ENCODE peak calls at places on chromosomes 16 and 17, in seven cellular contexts. One of them, this sample, is unnamed.

GRCh38 chr17:13393841-13394710 is 207.7 kb downstream of the HS3ST3A1 start:
- DNase-seq in breast epithelium: no peak
- DNase-seq in fibroblast of lung: peak
- DNase-seq in prostate gland: no peak
- DNase-seq in uterus: no peak
- DNase-seq in heart right ventricle: no peak
- DNase-seq in neural crest cell: no peak
- DNase-seq in this sample: peak

GRCh38 chr16:24216961-24217360 is 39.2 kb upstream of the CACNG3 start:
- DNase-seq in breast epithelium: no peak
- DNase-seq in fibroblast of lung: no peak
- DNase-seq in prostate gland: no peak
- DNase-seq in uterus: no peak
- DNase-seq in heart right ventricle: no peak
- DNase-seq in neural crest cell: no peak
- DNase-seq in this sample: no peak

GRCh38 chr16:76787394-76787793 is 403.6 kb upstream of the MON1B start:
- DNase-seq in breast epithelium: no peak
- DNase-seq in fibroblast of lung: no peak
- DNase-seq in prostate gland: no peak
- DNase-seq in uterus: no peak
- DNase-seq in heart right ventricle: no peak
- DNase-seq in neural crest cell: no peak
- DNase-seq in this sample: no peak

GRCh38 chr16:71628810-71629209 is 2.8 kb downstream of the MARVELD3 start:
- DNase-seq in breast epithelium: no peak
- DNase-seq in fibroblast of lung: peak
- DNase-seq in prostate gland: no peak
- DNase-seq in uterus: no peak
- DNase-seq in heart right ventricle: no peak
- DNase-seq in neural crest cell: no peak
- DNase-seq in this sample: peak

GRCh38 chr17:3965123-3965800 is 1.0 kb upstream of the ATP2A3 start:
- DNase-seq in breast epithelium: no peak
- DNase-seq in fibroblast of lung: peak
- DNase-seq in prostate gland: peak
- DNase-seq in uterus: no peak
- DNase-seq in heart right ventricle: peak
- DNase-seq in neural crest cell: peak
- DNase-seq in this sample: peak

GRCh38 chr16:51150159-51150893 is 744 bp downstream of the SALL1 start:
- DNase-seq in breast epithelium: no peak
- DNase-seq in fibroblast of lung: peak
- DNase-seq in prostate gland: no peak
- DNase-seq in uterus: peak
- DNase-seq in heart right ventricle: no peak
- DNase-seq in neural crest cell: no peak
- DNase-seq in this sample: no peak

GRCh38 chr16:85798283-85798776 is 1.0 kb downstream of the EMC8 start:
- DNase-seq in breast epithelium: no peak
- DNase-seq in fibroblast of lung: no peak
- DNase-seq in prostate gland: no peak
- DNase-seq in uterus: no peak
- DNase-seq in heart right ventricle: no peak
- DNase-seq in neural crest cell: no peak
- DNase-seq in this sample: peak

GRCh38 chr17:42665581-42666001 is 6.5 kb downstream of the TUBG2 start:
- DNase-seq in breast epithelium: no peak
- DNase-seq in fibroblast of lung: no peak
- DNase-seq in prostate gland: no peak
- DNase-seq in uterus: no peak
- DNase-seq in heart right ventricle: no peak
- DNase-seq in neural crest cell: no peak
- DNase-seq in this sample: no peak

GRCh38 chr17:78839762-78840529 is 668 bp downstream of the USP36 start:
- DNase-seq in breast epithelium: no peak
- DNase-seq in fibroblast of lung: peak
- DNase-seq in prostate gland: no peak
- DNase-seq in uterus: no peak
- DNase-seq in heart right ventricle: no peak
- DNase-seq in neural crest cell: no peak
- DNase-seq in this sample: peak

GRCh38 chr16:5041604-5042133 is 7.9 kb upstream of the NAGPA start:
- DNase-seq in breast epithelium: no peak
- DNase-seq in fibroblast of lung: peak
- DNase-seq in prostate gland: no peak
- DNase-seq in uterus: no peak
- DNase-seq in heart right ventricle: no peak
- DNase-seq in neural crest cell: no peak
- DNase-seq in this sample: peak

GRCh38 chr17:36877774-36878173 is 59.5 kb upstream of the LHX1 start:
- DNase-seq in breast epithelium: no peak
- DNase-seq in fibroblast of lung: peak
- DNase-seq in prostate gland: no peak
- DNase-seq in uterus: no peak
- DNase-seq in heart right ventricle: no peak
- DNase-seq in neural crest cell: no peak
- DNase-seq in this sample: no peak

GRCh38 chr17:38751144-38751802 is 1.3 kb upstream of the PSMB3 start:
- DNase-seq in breast epithelium: no peak
- DNase-seq in fibroblast of lung: no peak
- DNase-seq in prostate gland: no peak
- DNase-seq in uterus: no peak
- DNase-seq in heart right ventricle: no peak
- DNase-seq in neural crest cell: no peak
- DNase-seq in this sample: no peak

GRCh38 chr16:82456683-82457082 is 170.1 kb upstream of the CDH13 start:
- DNase-seq in breast epithelium: peak
- DNase-seq in fibroblast of lung: peak
- DNase-seq in prostate gland: peak
- DNase-seq in uterus: peak
- DNase-seq in heart right ventricle: peak
- DNase-seq in neural crest cell: peak
- DNase-seq in this sample: peak

GRCh38 chr16:57999366-57999970 is 1.0 kb downstream of the ZNF319 start:
- DNase-seq in breast epithelium: no peak
- DNase-seq in fibroblast of lung: peak
- DNase-seq in prostate gland: no peak
- DNase-seq in uterus: no peak
- DNase-seq in heart right ventricle: no peak
- DNase-seq in neural crest cell: no peak
- DNase-seq in this sample: peak

GRCh38 chr16:66260522-66261290 is 105.8 kb upstream of the CDH5 start:
- DNase-seq in breast epithelium: no peak
- DNase-seq in fibroblast of lung: no peak
- DNase-seq in prostate gland: no peak
- DNase-seq in uterus: no peak
- DNase-seq in heart right ventricle: no peak
- DNase-seq in neural crest cell: no peak
- DNase-seq in this sample: no peak

GRCh38 chr16:3256146-3256875 is at the start of gene MEFV:
- DNase-seq in breast epithelium: no peak
- DNase-seq in fibroblast of lung: peak
- DNase-seq in prostate gland: no peak
- DNase-seq in uterus: no peak
- DNase-seq in heart right ventricle: no peak
- DNase-seq in neural crest cell: no peak
- DNase-seq in this sample: peak

GRCh38 chr16:84687715-84688114 is 12.1 kb upstream of the USP10 start:
- DNase-seq in breast epithelium: no peak
- DNase-seq in fibroblast of lung: peak
- DNase-seq in prostate gland: no peak
- DNase-seq in uterus: no peak
- DNase-seq in heart right ventricle: no peak
- DNase-seq in neural crest cell: no peak
- DNase-seq in this sample: peak

GRCh38 chr17:45998987-45999899 is at the start of gene STH:
- DNase-seq in breast epithelium: no peak
- DNase-seq in fibroblast of lung: no peak
- DNase-seq in prostate gland: no peak
- DNase-seq in uterus: no peak
- DNase-seq in heart right ventricle: no peak
- DNase-seq in neural crest cell: no peak
- DNase-seq in this sample: no peak

GRCh38 chr16:12741176-12741575 is 62.5 kb downstream of the CPPED1 start:
- DNase-seq in breast epithelium: no peak
- DNase-seq in fibroblast of lung: no peak
- DNase-seq in prostate gland: no peak
- DNase-seq in uterus: no peak
- DNase-seq in heart right ventricle: no peak
- DNase-seq in neural crest cell: no peak
- DNase-seq in this sample: no peak

GRCh38 chr16:48000622-48001021 is 155.2 kb downstream of the ABCC12 start:
- DNase-seq in breast epithelium: no peak
- DNase-seq in fibroblast of lung: no peak
- DNase-seq in prostate gland: no peak
- DNase-seq in uterus: no peak
- DNase-seq in heart right ventricle: no peak
- DNase-seq in neural crest cell: no peak
- DNase-seq in this sample: no peak

GRCh38 chr16:47990676-47991075 is 165.1 kb downstream of the ABCC12 start:
- DNase-seq in breast epithelium: no peak
- DNase-seq in fibroblast of lung: no peak
- DNase-seq in prostate gland: no peak
- DNase-seq in uterus: no peak
- DNase-seq in heart right ventricle: no peak
- DNase-seq in neural crest cell: no peak
- DNase-seq in this sample: no peak

GRCh38 chr16:47995354-47995753 is 160.4 kb downstream of the ABCC12 start:
- DNase-seq in breast epithelium: no peak
- DNase-seq in fibroblast of lung: no peak
- DNase-seq in prostate gland: no peak
- DNase-seq in uterus: no peak
- DNase-seq in heart right ventricle: no peak
- DNase-seq in neural crest cell: no peak
- DNase-seq in this sample: no peak
- TF ChIP-seq CTCF in breast epithelium: no peak
- TF ChIP-seq CTCF in fibroblast of lung: no peak
- TF ChIP-seq CTCF in prostate gland: no peak
- TF ChIP-seq CTCF in uterus: no peak
- TF ChIP-seq CTCF in heart right ventricle: no peak
- TF ChIP-seq CTCF in neural crest cell: no peak
- TF ChIP-seq CTCF in this sample: no peak

GRCh38 chr16:73036074-73036826 is 11.7 kb downstream of the ZFHX3 start:
- DNase-seq in breast epithelium: no peak
- DNase-seq in fibroblast of lung: no peak
- DNase-seq in prostate gland: no peak
- DNase-seq in uterus: no peak
- DNase-seq in heart right ventricle: no peak
- DNase-seq in neural crest cell: no peak
- DNase-seq in this sample: no peak
- TF ChIP-seq CTCF in breast epithelium: no peak
- TF ChIP-seq CTCF in fibroblast of lung: no peak
- TF ChIP-seq CTCF in prostate gland: no peak
- TF ChIP-seq CTCF in uterus: no peak
- TF ChIP-seq CTCF in heart right ventricle: no peak
- TF ChIP-seq CTCF in neural crest cell: no peak
- TF ChIP-seq CTCF in this sample: no peak

GRCh38 chr17:39753514-39754160 is 15.9 kb downstream of the GRB7 start:
- DNase-seq in breast epithelium: no peak
- DNase-seq in fibroblast of lung: no peak
- DNase-seq in prostate gland: peak
- DNase-seq in uterus: no peak
- DNase-seq in heart right ventricle: peak
- DNase-seq in neural crest cell: no peak
- DNase-seq in this sample: peak
- TF ChIP-seq CTCF in breast epithelium: no peak
- TF ChIP-seq CTCF in fibroblast of lung: no peak
- TF ChIP-seq CTCF in prostate gland: no peak
- TF ChIP-seq CTCF in uterus: no peak
- TF ChIP-seq CTCF in heart right ventricle: no peak
- TF ChIP-seq CTCF in neural crest cell: no peak
- TF ChIP-seq CTCF in this sample: no peak

GRCh38 chr17:28879886-28880571 is 17.5 kb downstream of the FLOT2 start:
- DNase-seq in breast epithelium: no peak
- DNase-seq in fibroblast of lung: no peak
- DNase-seq in prostate gland: no peak
- DNase-seq in uterus: no peak
- DNase-seq in heart right ventricle: no peak
- DNase-seq in neural crest cell: no peak
- DNase-seq in this sample: no peak

GRCh38 chr17:28881533-28882056 is 15.9 kb downstream of the FLOT2 start:
- DNase-seq in breast epithelium: no peak
- DNase-seq in fibroblast of lung: no peak
- DNase-seq in prostate gland: no peak
- DNase-seq in uterus: no peak
- DNase-seq in heart right ventricle: no peak
- DNase-seq in neural crest cell: no peak
- DNase-seq in this sample: no peak

GRCh38 chr17:28880572-28880945 is 17.0 kb downstream of the FLOT2 start:
- DNase-seq in breast epithelium: no peak
- DNase-seq in fibroblast of lung: no peak
- DNase-seq in prostate gland: no peak
- DNase-seq in uterus: no peak
- DNase-seq in heart right ventricle: no peak
- DNase-seq in neural crest cell: no peak
- DNase-seq in this sample: no peak

GRCh38 chr17:28878158-28878910 is 19.2 kb downstream of the FLOT2 start:
- DNase-seq in breast epithelium: no peak
- DNase-seq in fibroblast of lung: no peak
- DNase-seq in prostate gland: no peak
- DNase-seq in uterus: no peak
- DNase-seq in heart right ventricle: no peak
- DNase-seq in neural crest cell: no peak
- DNase-seq in this sample: no peak

DNA sequence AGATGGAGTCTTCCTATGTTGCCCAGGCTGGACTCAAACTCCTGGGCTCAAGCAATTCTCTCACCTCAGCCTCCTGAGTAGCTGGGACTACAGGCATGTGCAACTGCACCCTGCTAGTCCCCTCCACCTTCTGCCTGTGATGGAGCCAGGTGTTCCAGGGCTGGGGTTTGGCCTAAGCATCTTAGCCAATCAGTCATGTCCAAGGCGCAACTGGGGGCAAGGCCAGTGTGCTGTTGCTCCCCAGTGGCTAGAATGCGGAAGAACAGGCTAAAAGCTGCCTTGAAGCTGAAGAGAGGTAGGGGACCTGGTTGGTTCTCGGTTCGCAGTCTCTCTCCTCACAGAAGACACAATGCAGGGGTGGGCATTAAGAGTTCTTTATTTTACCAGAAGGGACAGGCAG is 18.6 kb downstream of the FLOT2 start:
- DNase-seq in breast epithelium: no peak
- DNase-seq in fibroblast of lung: peak
- DNase-seq in prostate gland: no peak
- DNase-seq in uterus: no peak
- DNase-seq in heart right ventricle: no peak
- DNase-seq in neural crest cell: no peak
- DNase-seq in this sample: peak
- TF ChIP-seq CTCF in breast epithelium: no peak
- TF ChIP-seq CTCF in fibroblast of lung: peak
- TF ChIP-seq CTCF in prostate gland: peak
- TF ChIP-seq CTCF in uterus: no peak
- TF ChIP-seq CTCF in heart right ventricle: no peak
- TF ChIP-seq CTCF in neural crest cell: peak
- TF ChIP-seq CTCF in this sample: peak

This sample was measured in fibroblast of villous mesenchyme.